ENCODE peak calls at places on chromosomes 1 and 21, in five cellular contexts. O is stimulated activated CD8-positive, alpha-beta memory T cell treated with anti-CD3 and anti-CD28 coated beads, Interleukin-4, amount 100 ng/mL, for 24 hours; A is tibial nerve; Z is MG63; X is neural crest cell. H is an unnamed sample.

GRCh38 chr1:26584022-26584485 is 54.5 kb downstream of the RPS6KA1 start:
- DNase-seq in O (peak), A (no peak), Z (peak), X (no peak), H (no peak)

GRCh38 chr21:43664358-43664757 is 5.0 kb downstream of the RRP1B start:
- DNase-seq in O (no peak), A (no peak), Z (no peak), X (no peak), H (no peak)

GRCh38 chr1:16913616-16913865 is 8.2 kb upstream of the CROCC start:
- DNase-seq in O (no peak), A (no peak), Z (no peak), X (no peak), H (no peak)

GRCh38 chr1:155175281-155175926 is 1.8 kb downstream of the TRIM46 start:
- DNase-seq in O (no peak), A (no peak), Z (no peak), X (no peak), H (no peak)

GRCh38 chr1:111236806-111237205 is 9.3 kb downstream of the CHI3L2 start:
- DNase-seq in O (no peak), A (no peak), Z (no peak), X (no peak), H (no peak)

GRCh38 chr1:210738256-210738655 is 395.7 kb downstream of the KCNH1 start:
- DNase-seq in O (no peak), A (no peak), Z (no peak), X (no peak), H (no peak)

GRCh38 chr1:98119793-98120192 is 199.0 kb upstream of the DPYD start:
- DNase-seq in O (no peak), A (no peak), Z (no peak), X (peak), H (no peak)

GRCh38 chr1:221772107-221772506 is 30.2 kb upstream of the DUSP10 start:
- DNase-seq in O (no peak), A (no peak), Z (no peak), X (no peak), H (no peak)

GRCh38 chr1:163308811-163309210 is 12.9 kb upstream of the NUF2 start:
- DNase-seq in O (no peak), A (no peak), Z (no peak), X (no peak), H (no peak)

GRCh38 chr21:44496900-44497550 is 41.7 kb downstream of the LRRC3 start:
- DNase-seq in O (no peak), A (peak), Z (no peak), X (no peak), H (peak)

GRCh38 chr1:190579517-190580193 is 102.0 kb upstream of the BRINP3 start:
- DNase-seq in O (no peak), A (no peak), Z (no peak), X (no peak), H (no peak)

GRCh38 chr1:75472971-75473603 is 137.8 kb downstream of the SLC44A5 start:
- DNase-seq in O (no peak), A (no peak), Z (no peak), X (no peak), H (peak)

GRCh38 chr1:211830330-211831142 is at the start of gene LPGAT1:
- DNase-seq in O (peak), A (peak), Z (peak), X (peak), H (peak)

GRCh38 chr1:84940481-84940880 is 47.5 kb upstream of the LPAR3 start:
- DNase-seq in O (no peak), A (no peak), Z (no peak), X (no peak), H (no peak)

GRCh38 chr1:23611601-23612327 is 52.5 kb upstream of the ID3 start:
- DNase-seq in O (no peak), A (no peak), Z (no peak), X (no peak), H (no peak)

GRCh38 chr1:52403566-52404115 is 582 bp downstream of the ORC1 start:
- DNase-seq in O (peak), A (no peak), Z (peak), X (no peak), H (no peak)

GRCh38 chr1:234256359-234256758 is 116.9 kb upstream of the COA6 start:
- DNase-seq in O (no peak), A (no peak), Z (no peak), X (no peak), H (no peak)

GRCh38 chr1:74011736-74012135 is 186.2 kb downstream of the LRRIQ3 start:
- DNase-seq in O (no peak), A (no peak), Z (no peak), X (no peak), H (no peak)

GRCh38 chr1:25502957-25503356 is 40.4 kb upstream of the LDLRAP1 start:
- DNase-seq in O (no peak), A (no peak), Z (peak), X (no peak), H (no peak)

GRCh38 chr1:180908084-180908765 is 4.5 kb upstream of the KIAA1614 start:
- DNase-seq in O (no peak), A (no peak), Z (no peak), X (no peak), H (no peak)

GRCh38 chr1:193937308-193937707 is 750.9 kb upstream of the B3GALT2 start:
- DNase-seq in O (no peak), A (no peak), Z (no peak), X (no peak), H (no peak)

GRCh38 chr21:17045214-17045835 is 467.5 kb upstream of the CXADR start:
- DNase-seq in O (no peak), A (no peak), Z (no peak), X (no peak), H (peak)

GRCh38 chr1:81976539-81976938 is 175.8 kb downstream of the ADGRL2 start:
- DNase-seq in O (no peak), A (no peak), Z (no peak), X (no peak), H (no peak)

GRCh38 chr1:166920561-166921475 is 44.8 kb upstream of the TADA1 start:
- DNase-seq in O (no peak), A (no peak), Z (no peak), X (peak), H (no peak)

GRCh38 chr1:45508295-45509151 is 8.4 kb downstream of the MMACHC start:
- DNase-seq in O (no peak), A (no peak), Z (no peak), X (no peak), H (no peak)

GRCh38 chr1:50329332-50329932 is 93.8 kb downstream of the DMRTA2 start:
- DNase-seq in O (no peak), A (no peak), Z (no peak), X (no peak), H (no peak)

GRCh38 chr1:52771384-52771783 is 45.1 kb downstream of the ZYG11B start:
- DNase-seq in O (no peak), A (no peak), Z (no peak), X (no peak), H (no peak)

GRCh38 chr1:33137800-33138199 is 44.0 kb downstream of the TRIM62 start:
- DNase-seq in O (peak), A (no peak), Z (no peak), X (peak), H (peak)

GRCh38 chr1:60367522-60367921 is 294.0 kb upstream of the C1orf87 start:
- DNase-seq in O (no peak), A (no peak), Z (no peak), X (no peak), H (no peak)

GRCh38 chr21:36706951-36707762 is 8.2 kb downstream of the SIM2 start:
- DNase-seq in O (no peak), A (no peak), Z (no peak), X (no peak), H (no peak)

GRCh38 chr1:26483980-26484379 is 11.7 kb downstream of the HMGN2 start:
- DNase-seq in O (no peak), A (no peak), Z (no peak), X (no peak), H (no peak)